ENCODE peak calls at places on chromosomes 13 and 19, in five cellular contexts. G is dermis microvascular lymphatic vessel endothelial cell, L is NCI-H460, R is naive B cell, J is NCI-H510A treated with DMSO at 0.1 percent for 48 hours. O is an unnamed sample.

GRCh38 chr13:43124495-43124894 is 101.1 kb downstream of the DNAJC15 start:
- DNase-seq in G (no peak), L (no peak), R (no peak), J (no peak), O (no peak)

GRCh38 chr19:409006-409514 is at the start of gene C2CD4C:
- DNase-seq in G (no peak), L (no peak), R (no peak), J (no peak), O (no peak)

GRCh38 chr19:50238043-50238442 is 34.6 kb downstream of the MYH14 start:
- DNase-seq in G (no peak), L (no peak), R (no peak), J (no peak), O (no peak)

GRCh38 chr19:5017235-5017634 is 48.3 kb downstream of the KDM4B start:
- DNase-seq in G (peak; percentile 28), L (no peak), R (no peak), J (no peak), O (no peak)

GRCh38 chr13:107864543-107865460 is 350.5 kb downstream of the LIG4 start:
- DNase-seq in G (peak; percentile 75), L (peak; percentile 74), R (no peak), J (peak; percentile 65), O (no peak)

GRCh38 chr13:41823486-41823885 is 137.4 kb downstream of the VWA8 start:
- DNase-seq in G (no peak), L (no peak), R (no peak), J (no peak), O (no peak)

GRCh38 chr19:4557186-4557970 is 2.1 kb downstream of the SEMA6B start:
- DNase-seq in G (peak; percentile 60), L (no peak), R (no peak), J (peak; percentile 8), O (no peak)

GRCh38 chr19:39599116-39599515 is 3.2 kb upstream of the LGALS13 start:
- DNase-seq in G (peak; percentile 41), L (peak; percentile 22), R (no peak), J (no peak), O (no peak)

GRCh38 chr19:31342926-31343325 is 6.3 kb downstream of the TSHZ3 start:
- DNase-seq in G (no peak), L (no peak), R (no peak), J (no peak), O (no peak)

GRCh38 chr19:47070756-47071155 is 22.3 kb upstream of the TMEM160 start:
- DNase-seq in G (no peak), L (no peak), R (no peak), J (no peak), O (no peak)

GRCh38 chr13:30448441-30448840 is 17.3 kb downstream of the HMGB1 start:
- DNase-seq in G (no peak), L (no peak), R (no peak), J (no peak), O (no peak)

GRCh38 chr13:41356788-41357187 is 45.7 kb downstream of the NAA16 start:
- DNase-seq in G (peak; percentile 31), L (no peak), R (no peak), J (no peak), O (no peak)

GRCh38 chr19:46728693-46729339 is 11.9 kb upstream of the PRKD2 start:
- DNase-seq in G (peak; percentile 90), L (peak; percentile 43), R (peak; percentile 81), J (peak; percentile 22), O (no peak)

GRCh38 chr19:33499671-33500506 is 21.7 kb downstream of the PEPD start:
- DNase-seq in G (no peak), L (no peak), R (no peak), J (no peak), O (no peak)

GRCh38 chr13:30002577-30002976 is 152.2 kb upstream of the UBL3 start:
- DNase-seq in G (no peak), L (no peak), R (no peak), J (no peak), O (no peak)

GRCh38 chr13:111877906-111878305 is 189.0 kb upstream of the SOX1 start:
- DNase-seq in G (no peak), L (no peak), R (no peak), J (no peak), O (no peak)

GRCh38 chr13:30774214-30774730 is 38.9 kb downstream of the ALOX5AP start:
- DNase-seq in G (no peak), L (no peak), R (no peak), J (no peak), O (no peak)

O was measured in HCT116.